ENCODE peak calls at places on chromosomes 7 and 10, in nine cellular contexts. Q is CD8-positive, alpha-beta memory T cell; C is naive thymus-derived CD4-positive, alpha-beta T cell; I is fibroblast of lung; O is suprapubic skin; B is K562; R is esophagus squamous epithelium; E is fibroblast of mammary gland; L is adipocyte. Y is an unnamed sample.

GRCh38 chr10:73646598-73647041 is 5.3 kb upstream of the MYOZ1 start:
- DNase-seq in R (no peak), C (no peak), Q (no peak), L (no peak), E (no peak), B (no peak), O (no peak), I (no peak), Y (no peak)

GRCh38 chr7:7176421-7177043 is 5.8 kb upstream of the C1GALT1 start:
- DNase-seq in Q (no peak), C (no peak), E (peak; percentile 95), I (peak; percentile 89), L (peak; percentile 91), B (no peak), O (no peak), R (no peak), Y (peak; percentile 93)

GRCh38 chr7:33421384-33421783 is 292.0 kb downstream of the BBS9 start:
- DNase-seq in I (no peak), B (no peak), Q (no peak), O (no peak), C (no peak), L (peak; percentile 62), R (no peak), E (peak; percentile 54), Y (peak; percentile 15)

GRCh38 chr7:149126662-149127321 is 668 bp upstream of the ZNF425 start:
- DNase-seq in Q (peak; percentile 33), B (peak; percentile 92), R (no peak), E (no peak), C (no peak), O (peak; percentile 74), I (peak; percentile 18), L (peak; percentile 63), Y (no peak)

GRCh38 chr10:79024296-79024695 is 44.5 kb upstream of the ZMIZ1 start:
- DNase-seq in I (no peak), R (no peak), E (no peak), B (no peak), O (peak; percentile 41), Q (no peak), L (no peak), C (no peak), Y (no peak)

GRCh38 chr10:20855398-20856038 is 41.6 kb downstream of the NEBL start:
- DNase-seq in I (peak; percentile 29), R (no peak), B (peak; percentile 12), L (peak; percentile 62), C (no peak), Q (no peak), O (no peak), E (peak; percentile 60), Y (peak; percentile 43)

GRCh38 chr10:132690401-132690800 is 95.5 kb downstream of the NKX6-2 start:
- DNase-seq in L (no peak), R (no peak), B (no peak), E (no peak), O (peak; percentile 49), Q (no peak), I (no peak), C (no peak), Y (no peak)

GRCh38 chr10:98404571-98405396 is 10.2 kb downstream of the PYROXD2 start:
- DNase-seq in O (no peak), I (peak; percentile 76), B (no peak), R (no peak), Q (no peak), E (peak; percentile 86), L (peak; percentile 51), C (no peak), Y (peak; percentile 76)

GRCh38 chr10:113080621-113081229 is 130.7 kb downstream of the TCF7L2 start:
- DNase-seq in O (no peak), Q (no peak), L (no peak), R (no peak), E (no peak), C (no peak), B (no peak), I (no peak), Y (no peak)

GRCh38 chr7:28078036-28078901 is 102.3 kb downstream of the JAZF1 start:
- DNase-seq in L (peak; percentile 80), R (no peak), E (peak; percentile 62), B (peak; percentile 39), Q (peak; percentile 16), I (peak; percentile 36), O (no peak), C (peak; percentile 56), Y (peak; percentile 44)

DNA sequence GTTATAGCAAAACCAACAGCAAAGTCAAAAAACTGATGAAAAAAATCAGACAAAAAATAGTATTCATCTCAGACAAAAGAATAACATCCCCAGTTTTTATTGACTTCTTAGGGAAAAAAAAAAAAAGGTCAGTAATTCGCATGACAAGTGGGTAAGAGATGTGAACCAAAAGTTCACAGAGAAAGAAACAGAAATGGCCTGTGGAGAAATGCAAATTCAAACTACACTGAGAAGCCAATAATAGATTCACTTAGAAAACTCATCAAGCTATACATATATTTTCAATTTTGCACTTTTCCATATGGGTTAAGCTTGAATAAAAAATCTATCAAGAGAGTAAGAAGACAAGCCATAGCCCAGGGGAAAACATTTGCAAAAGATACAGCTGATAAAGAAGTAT is 28.0 kb downstream of the HERC4 start:
- DNase-seq in B (no peak), O (no peak), C (no peak), R (no peak), E (no peak), Q (no peak), I (no peak), L (no peak), Y (no peak)
- H3K4me3 ChIP-seq in B (no peak overlapping the region), O (no peak overlapping the region), C (no peak overlapping the region), R (no peak overlapping the region), E (no peak overlapping the region), Q (no peak overlapping the region), I (no peak overlapping the region), L (no peak overlapping the region), Y (no peak overlapping the region)

DNA sequence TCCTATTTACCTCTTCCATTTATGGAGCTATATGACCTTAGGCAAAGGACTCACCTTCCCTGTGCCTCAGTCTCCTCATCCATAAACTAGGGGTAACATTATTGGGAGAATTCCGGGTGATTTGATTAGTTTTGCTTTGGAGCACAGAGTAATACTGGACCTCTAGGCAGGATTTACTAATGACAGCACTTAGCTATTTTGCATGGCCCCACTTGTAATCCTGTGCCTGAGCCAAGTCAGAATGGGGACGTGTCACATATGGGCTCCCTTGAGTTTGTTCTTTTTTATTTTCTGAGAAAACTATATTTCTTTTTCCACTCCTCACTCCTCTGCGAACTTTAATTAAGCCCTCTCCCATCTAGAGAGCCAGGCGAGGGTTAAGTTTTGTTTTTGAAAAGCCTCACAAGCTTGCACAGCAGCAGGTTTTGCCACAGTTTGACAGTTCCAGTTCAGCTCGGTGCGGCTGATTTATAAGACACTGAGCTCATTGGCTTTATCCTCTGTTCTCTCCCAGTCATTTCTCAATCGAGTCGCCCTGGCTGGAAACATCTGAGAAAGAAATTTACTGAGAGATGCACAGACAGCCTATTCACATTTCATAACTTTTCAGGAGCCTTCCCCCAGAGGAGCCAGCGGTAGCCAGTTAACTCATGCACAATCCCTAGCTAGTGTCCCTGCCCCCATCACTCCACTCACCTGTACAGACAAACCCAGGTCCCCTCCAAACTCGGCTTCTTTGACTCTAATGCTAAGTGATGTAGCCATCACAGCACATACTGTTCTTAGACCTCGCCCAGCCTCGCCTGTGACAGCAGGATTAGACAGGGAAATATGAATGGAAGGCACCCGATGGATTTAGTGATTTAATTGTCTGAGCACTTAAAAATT is 441.9 kb upstream of the NPVF start:
- DNase-seq in O (peak; percentile 69), I (no peak), Q (no peak), L (peak; percentile 11), B (no peak), E (peak; percentile 18), R (no peak), C (no peak), Y (peak; percentile 1)
- H3K4me3 ChIP-seq in O (no peak overlapping the region), I (no peak overlapping the region), Q (no peak overlapping the region), L (peak overlapping the region; percentile 5), B (no peak overlapping the region), E (no peak overlapping the region), R (no peak overlapping the region), C (no peak overlapping the region), Y (no peak overlapping the region)

GRCh38 chr7:123201901-123202300 is 2.1 kb upstream of the SLC13A1 start:
- DNase-seq in E (no peak), R (no peak), O (no peak), L (no peak), I (no peak), B (no peak), C (no peak), Q (no peak), Y (peak; percentile 94)

GRCh38 chr7:123208793-123209192 is 9.0 kb upstream of the SLC13A1 start:
- DNase-seq in Q (no peak), I (no peak), C (no peak), L (peak; percentile 4), R (no peak), E (peak; percentile 31), O (no peak), B (no peak), Y (no peak)

GRCh38 chr7:123198668-123199652 is 809 bp downstream of the SLC13A1 start:
- DNase-seq in I (no peak), R (no peak), Q (no peak), C (no peak), O (no peak), L (no peak), E (no peak), B (no peak), Y (no peak)

GRCh38 chr7:123199869-123200268 is at the start of gene SLC13A1:
- DNase-seq in E (no peak), L (no peak), O (no peak), R (no peak), I (no peak), Q (no peak), B (no peak), C (no peak), Y (no peak)

GRCh38 chr7:123204206-123204835 is 4.6 kb upstream of the SLC13A1 start:
- DNase-seq in E (no peak), O (no peak), Q (no peak), I (no peak), R (no peak), B (no peak), C (no peak), L (no peak), Y (no peak)
- H3K4me3 ChIP-seq in E (no peak overlapping the region), O (no peak overlapping the region), Q (no peak overlapping the region), I (no peak overlapping the region), R (no peak overlapping the region), B (no peak overlapping the region), C (no peak overlapping the region), L (no peak overlapping the region), Y (no peak overlapping the region)

GRCh38 chr7:130289478-130289877 is 3.5 kb upstream of the CPA4 start:
- DNase-seq in C (no peak), R (no peak), O (no peak), L (no peak), E (no peak), B (no peak), I (no peak), Q (no peak), Y (no peak)

GRCh38 chr7:130294314-130294713 is 1.4 kb downstream of the CPA4 start:
- DNase-seq in B (no peak), I (peak; percentile 82), C (no peak), E (peak; percentile 69), O (no peak), Q (no peak), L (no peak), R (no peak), Y (peak; percentile 84)

GRCh38 chr7:130293521-130293920 is 560 bp downstream of the CPA4 start:
- DNase-seq in R (no peak), E (no peak), I (no peak), O (no peak), C (no peak), L (no peak), Q (no peak), B (no peak), Y (no peak)

GRCh38 chr7:130290745-130291144 is 2.2 kb upstream of the CPA4 start:
- DNase-seq in B (no peak), R (no peak), I (peak; percentile 91), E (peak; percentile 68), C (no peak), O (no peak), L (no peak), Q (no peak), Y (peak; percentile 96)

GRCh38 chr7:130292682-130293257 is at the start of gene CPA4:
- DNase-seq in E (peak; percentile 99), R (no peak), O (no peak), B (no peak), Q (no peak), C (no peak), I (peak; percentile 100), L (peak; percentile 90), Y (peak; percentile 99)
- H3K4me3 ChIP-seq in E (no peak within 1 kb of the TSS), R (peak within 1 kb of the TSS; percentile 1), O (peak within 1 kb of the TSS; percentile 1), B (no peak within 1 kb of the TSS), Q (no peak within 1 kb of the TSS), C (no peak within 1 kb of the TSS), I (no peak within 1 kb of the TSS), L (peak within 1 kb of the TSS; percentile 46), Y (no peak within 1 kb of the TSS)

Y was measured in bronchial epithelial cell.